ENCODE peak calls at places on chromosomes 4 and X, in five cellular contexts. C is NCI-H1092 treated with DMSO at 0.1 percent for 48 hours, E is NCI-H146, V is psoas muscle, N is hypothalamus. B is an unnamed sample.

GRCh38 chr4:161555689-161556660 is 607.8 kb downstream of the FSTL5 start:
- DNase-seq in C (no peak), E (no peak), V (no peak), N (no peak), B (no peak)

GRCh38 chr4:2007804-2008670 is 737 bp downstream of the NELFA start:
- DNase-seq in C (no peak), E (no peak), V (peak; percentile 53), N (no peak), B (no peak)

GRCh38 chr4:77025643-77026321 is 50.0 kb downstream of the CCNI start:
- DNase-seq in C (no peak), E (no peak), V (no peak), N (no peak), B (no peak)

GRCh38 chr4:123299212-123299651 is 97.4 kb upstream of the SPRY1 start:
- DNase-seq in C (no peak), E (no peak), V (no peak), N (no peak), B (no peak)

GRCh38 chr4:153488006-153488718 is 22.0 kb downstream of the TMEM131L start:
- DNase-seq in C (no peak), E (no peak), V (no peak), N (no peak), B (no peak)

GRCh38 chrX:12771445-12772069 is 19.7 kb upstream of the PRPS2 start:
- DNase-seq in C (no peak), E (no peak), V (peak; percentile 58), N (no peak), B (no peak)

GRCh38 chr4:8023696-8024033 is 84.0 kb upstream of the AFAP1 start:
- DNase-seq in C (no peak), E (no peak), V (no peak), N (no peak), B (no peak)

GRCh38 chrX:17674611-17675010 is 62.7 kb upstream of the SCML1 start:
- DNase-seq in C (peak; percentile 19), E (no peak), V (no peak), N (no peak), B (no peak)

GRCh38 chr4:116849620-116850019 is 235.8 kb downstream of the TRAM1L1 start:
- DNase-seq in C (no peak), E (no peak), V (no peak), N (no peak), B (no peak)

GRCh38 chr4:137536789-137537561 is 4.7 kb upstream of the PCDH18 start:
- DNase-seq in C (no peak), E (no peak), V (no peak), N (no peak), B (no peak)

GRCh38 chrX:109448539-109448938 is 33.3 kb downstream of the GUCY2F start:
- DNase-seq in C (no peak), E (no peak), V (no peak), N (no peak), B (no peak)

GRCh38 chrX:1658083-1658463 is 43.2 kb downstream of the ASMT start:
- DNase-seq in C (peak; percentile 92), E (no peak), V (no peak), N (no peak), B (no peak)

GRCh38 chr4:139740531-139741041 is 75.0 kb downstream of the MGST2 start:
- DNase-seq in C (peak; percentile 98), E (no peak), V (peak; percentile 81), N (peak; percentile 13), B (peak; percentile 79)

GRCh38 chr4:88659061-88659889 is 38.4 kb downstream of the NAP1L5 start:
- DNase-seq in C (peak; percentile 57), E (peak; percentile 33), V (peak; percentile 50), N (no peak), B (no peak)

GRCh38 chrX:71131510-71131909 is 13.1 kb downstream of the MED12 start:
- DNase-seq in C (no peak), E (no peak), V (peak; percentile 8), N (no peak), B (no peak)

GRCh38 chr4:177309525-177310371 is at the start of gene NEIL3:
- DNase-seq in C (peak; percentile 83), E (peak; percentile 87), V (peak; percentile 93), N (peak; percentile 67), B (peak; percentile 90)

GRCh38 chr4:152680988-152681731 is 1.4 kb upstream of the TMEM154 start:
- DNase-seq in C (no peak), E (peak; percentile 59), V (no peak), N (no peak), B (no peak)

GRCh38 chr4:100098681-100099080 is 91.6 kb downstream of the DDIT4L start:
- DNase-seq in C (no peak), E (no peak), V (no peak), N (no peak), B (no peak)

GRCh38 chr4:71426381-71427042 is 87.7 kb downstream of the SLC4A4 start:
- DNase-seq in C (no peak), E (no peak), V (no peak), N (no peak), B (no peak)

GRCh38 chr4:147233-147632 is 22.9 kb downstream of the ZNF718 start:
- DNase-seq in C (no peak), E (no peak), V (no peak), N (no peak), B (no peak)

GRCh38 chr4:5874811-5875465 is 17.9 kb downstream of the CRMP1 start:
- DNase-seq in C (no peak), E (peak; percentile 44), V (no peak), N (no peak), B (no peak)

GRCh38 chr4:68326146-68326545 is 23.7 kb downstream of the YTHDC1 start:
- DNase-seq in C (no peak), E (no peak), V (no peak), N (no peak), B (no peak)

GRCh38 chrX:40855411-40855810 is 120.1 kb upstream of the MED14 start:
- DNase-seq in C (peak; percentile 5), E (no peak), V (no peak), N (no peak), B (no peak)

GRCh38 chr4:54384563-54384962 is 155.5 kb downstream of the PDGFRA start:
- DNase-seq in C (peak; percentile 36), E (no peak), V (no peak), N (no peak), B (no peak)

GRCh38 chrX:95076449-95076848 is 1402.4 kb downstream of the FAM133A start:
- DNase-seq in C (peak; percentile 2), E (peak; percentile 14), V (no peak), N (no peak), B (no peak)

GRCh38 chr4:18051281-18051680 is 29.7 kb upstream of the LCORL start:
- DNase-seq in C (no peak), E (no peak), V (no peak), N (no peak), B (no peak)

GRCh38 chrX:101078716-101079115 is at the start of gene TMEM35A:
- DNase-seq in C (peak; percentile 27), E (peak; percentile 59), V (no peak), N (peak; percentile 1), B (no peak)

GRCh38 chr4:1503583-1504471 is 97.6 kb upstream of the NKX1-1 start:
- DNase-seq in C (no peak), E (no peak), V (peak; percentile 44), N (no peak), B (peak; percentile 70)

GRCh38 chr4:52251864-52252263 is 200.8 kb downstream of the SPATA18 start:
- DNase-seq in C (no peak), E (no peak), V (no peak), N (no peak), B (no peak)

GRCh38 chr4:147754037-147754445 is 22.2 kb downstream of the ARHGAP10 start:
- DNase-seq in C (no peak), E (no peak), V (no peak), N (no peak), B (no peak)

GRCh38 chr4:173264245-173264959 is 69.8 kb downstream of the HMGB2 start:
- DNase-seq in C (peak; percentile 77), E (peak; percentile 87), V (no peak), N (no peak), B (no peak)

GRCh38 chr4:88927420-88927819 is 129.6 kb downstream of the FAM13A start:
- DNase-seq in C (no peak), E (no peak), V (no peak), N (no peak), B (no peak)

GRCh38 chr4:166670341-166670740 is 564.0 kb downstream of the SPOCK3 start:
- DNase-seq in C (no peak), E (no peak), V (no peak), N (no peak), B (no peak)

GRCh38 chr4:16026155-16026761 is 57.6 kb downstream of the PROM1 start:
- DNase-seq in C (peak; percentile 19), E (peak; percentile 64), V (no peak), N (no peak), B (no peak)

GRCh38 chrX:9019151-9019550 is 14.8 kb downstream of the FAM9B start:
- DNase-seq in C (no peak), E (no peak), V (no peak), N (no peak), B (no peak)

GRCh38 chr4:163343604-163344146 is at the start of gene NPY5R:
- DNase-seq in C (no peak), E (no peak), V (peak; percentile 41), N (no peak), B (no peak)

GRCh38 chr4:111930658-111931057 is 214.6 kb upstream of the FAM241A start:
- DNase-seq in C (no peak), E (no peak), V (no peak), N (no peak), B (no peak)

GRCh38 chr4:71209161-71209560 is 129.7 kb upstream of the SLC4A4 start:
- DNase-seq in C (no peak), E (no peak), V (no peak), N (no peak), B (no peak)

GRCh38 chr4:139764686-139765085 is 99.1 kb downstream of the MGST2 start:
- DNase-seq in C (no peak), E (no peak), V (no peak), N (no peak), B (no peak)